ENCODE peak calls at places on chromosomes 12 and 14, in six cellular contexts. K, V, H, M, I and L are unnamed samples.

GRCh38 chr12:22935501-22935900 is 310.5 kb downstream of the ETNK1 start:
- DNase-seq in K (no peak), V (no peak), H (no peak), M (no peak), I (no peak), L (no peak)

GRCh38 chr12:123150273-123150803 is 552 bp downstream of the PITPNM2 start:
- DNase-seq in K (peak), V (peak), H (peak), M (no peak), I (peak), L (no peak)

GRCh38 chr12:52063986-52064649 is 5.7 kb upstream of the ATG101 start:
- DNase-seq in K (peak), V (no peak), H (peak), M (no peak), I (peak), L (peak)

GRCh38 chr12:75932241-75932640 is 99.3 kb downstream of the PHLDA1 start:
- DNase-seq in K (no peak), V (no peak), H (no peak), M (no peak), I (no peak), L (no peak)

GRCh38 chr14:100134591-100134990 is 24.9 kb downstream of the DEGS2 start:
- DNase-seq in K (peak), V (no peak), H (no peak), M (no peak), I (no peak), L (no peak)

GRCh38 chr12:92032965-92033364 is 112.7 kb downstream of the BTG1 start:
- DNase-seq in K (no peak), V (no peak), H (no peak), M (no peak), I (no peak), L (no peak)

GRCh38 chr14:96225745-96226151 is 21.1 kb downstream of the BDKRB2 start:
- DNase-seq in K (no peak), V (no peak), H (no peak), M (no peak), I (peak), L (no peak)

GRCh38 chr12:110222027-110222426 is 59.0 kb upstream of the ATP2A2 start:
- DNase-seq in K (no peak), V (no peak), H (no peak), M (no peak), I (no peak), L (no peak)

GRCh38 chr12:102542816-102543448 is 62.6 kb upstream of the IGF1 start:
- DNase-seq in K (no peak), V (no peak), H (no peak), M (no peak), I (no peak), L (no peak)

GRCh38 chr14:29037428-29037827 is 270.8 kb downstream of the FOXG1 start:
- DNase-seq in K (no peak), V (no peak), H (no peak), M (no peak), I (no peak), L (no peak)

GRCh38 chr12:107014050-107014449 is 27.1 kb upstream of the MTERF2 start:
- DNase-seq in K (peak), V (peak), H (no peak), M (no peak), I (no peak), L (no peak)

GRCh38 chr12:121748571-121749265 is 36.2 kb downstream of the TMEM120B start:
- DNase-seq in K (no peak), V (no peak), H (peak), M (no peak), I (peak), L (peak)

GRCh38 chr12:66035289-66035961 is 95.1 kb downstream of the LLPH start:
- DNase-seq in K (no peak), V (no peak), H (no peak), M (no peak), I (no peak), L (peak)

GRCh38 chr12:124461851-124462623 is 105.4 kb downstream of the NCOR2 start:
- DNase-seq in K (no peak), V (no peak), H (no peak), M (no peak), I (no peak), L (no peak)

GRCh38 chr12:107655281-107656065 is 30.1 kb upstream of the PWP1 start:
- DNase-seq in K (no peak), V (no peak), H (no peak), M (no peak), I (no peak), L (no peak)

GRCh38 chr14:85428926-85429325 is 101.0 kb upstream of the FLRT2 start:
- DNase-seq in K (no peak), V (no peak), H (no peak), M (no peak), I (no peak), L (no peak)

GRCh38 chr12:51174501-51174900 is 1.6 kb upstream of the TFCP2 start:
- DNase-seq in K (no peak), V (no peak), H (no peak), M (no peak), I (no peak), L (no peak)

GRCh38 chr14:66038214-66038977 is 447.8 kb upstream of the CCDC196 start:
- DNase-seq in K (peak), V (no peak), H (peak), M (no peak), I (no peak), L (no peak)
- TF ChIP-seq CTCF in K (no peak), V (no peak), H (no peak), M (no peak), I (no peak), L (no peak)

DNA sequence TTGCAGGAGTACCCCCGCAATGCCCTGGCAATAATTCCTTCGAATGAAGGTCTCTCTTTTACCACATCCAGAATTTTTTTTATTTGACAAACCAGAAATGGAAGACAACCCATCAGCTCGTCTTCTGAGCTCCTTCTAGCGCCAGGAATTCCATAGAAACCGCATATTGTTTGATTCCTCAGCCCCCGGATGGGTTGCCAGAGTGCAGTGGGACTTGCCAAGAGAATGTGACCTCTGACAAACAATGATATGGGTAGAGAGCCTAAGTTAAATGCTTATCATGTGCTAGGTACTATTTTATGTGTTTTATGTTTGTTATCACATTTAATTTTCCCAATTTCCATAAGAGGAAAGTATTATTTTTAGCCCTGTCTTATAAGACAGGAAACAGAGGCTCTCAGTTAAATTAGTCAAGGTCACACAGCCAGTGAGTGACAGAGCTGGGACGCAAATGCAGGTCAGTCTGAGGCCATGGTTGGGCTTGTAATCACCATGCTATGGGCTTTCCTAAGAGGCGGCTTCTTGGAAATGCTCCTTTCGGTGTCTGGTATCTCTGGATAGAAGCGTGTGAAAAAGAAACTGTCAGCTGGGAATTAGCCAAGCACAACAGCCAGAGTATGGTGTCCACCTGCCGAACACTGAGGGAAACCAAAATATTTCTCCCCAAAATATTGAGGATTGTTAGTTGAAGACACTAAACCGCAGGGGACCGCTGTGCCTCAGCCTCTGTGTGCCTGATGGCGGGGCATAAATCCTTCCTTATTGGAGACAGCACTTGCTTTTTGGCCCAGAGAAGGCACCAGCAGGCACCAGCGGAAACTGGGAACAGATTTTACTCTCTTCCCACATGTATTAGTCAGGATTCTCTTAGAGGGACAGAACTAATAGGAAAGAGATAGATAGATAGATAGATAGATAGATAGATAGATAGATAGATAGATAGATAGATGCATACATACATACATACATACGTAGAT is 29.4 kb upstream of the ETFBKMT start:
- DNase-seq in K (peak), V (no peak), H (peak), M (no peak), I (peak), L (peak)
- H3K4me3 ChIP-seq in K (no peak), V (no peak), H (no peak), M (no peak), I (peak), L (no peak)

DNA sequence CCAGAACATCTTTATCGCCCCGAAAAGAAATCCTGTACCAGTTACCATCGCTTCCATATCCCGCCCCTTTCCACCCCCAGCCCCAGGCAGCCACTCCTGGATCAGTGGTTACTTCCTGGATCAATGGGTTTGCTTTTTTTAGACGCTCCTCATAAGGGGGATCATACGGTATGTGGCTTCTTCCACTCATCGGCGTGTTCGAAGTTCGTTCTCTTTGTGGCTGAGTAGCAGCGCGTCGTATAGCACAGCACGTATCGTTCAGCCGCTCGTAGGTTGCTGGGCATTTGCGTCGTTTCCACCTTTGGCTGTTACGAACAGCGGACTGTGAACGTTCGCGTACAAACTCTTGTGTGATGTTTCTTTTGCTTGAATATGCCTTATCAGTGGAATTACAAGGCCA is 1.8 kb downstream of the NOC4L start:
- DNase-seq in K (no peak), V (no peak), H (no peak), M (no peak), I (no peak), L (no peak)
- TF ChIP-seq CTCF in K (no peak), V (no peak), H (no peak), M (no peak), I (no peak), L (no peak)

GRCh38 chr14:55349565-55349964 is 62.1 kb downstream of the ATG14 start:
- DNase-seq in K (no peak), V (peak), H (no peak), M (no peak), I (no peak), L (no peak)

GRCh38 chr14:55348766-55349453 is 62.7 kb downstream of the ATG14 start:
- DNase-seq in K (no peak), V (no peak), H (no peak), M (no peak), I (no peak), L (no peak)

GRCh38 chr14:55350461-55350860 is 61.2 kb downstream of the ATG14 start:
- DNase-seq in K (no peak), V (no peak), H (no peak), M (no peak), I (no peak), L (no peak)

GRCh38 chr14:55352201-55352600 is 59.4 kb downstream of the ATG14 start:
- DNase-seq in K (no peak), V (no peak), H (no peak), M (no peak), I (no peak), L (no peak)

DNA sequence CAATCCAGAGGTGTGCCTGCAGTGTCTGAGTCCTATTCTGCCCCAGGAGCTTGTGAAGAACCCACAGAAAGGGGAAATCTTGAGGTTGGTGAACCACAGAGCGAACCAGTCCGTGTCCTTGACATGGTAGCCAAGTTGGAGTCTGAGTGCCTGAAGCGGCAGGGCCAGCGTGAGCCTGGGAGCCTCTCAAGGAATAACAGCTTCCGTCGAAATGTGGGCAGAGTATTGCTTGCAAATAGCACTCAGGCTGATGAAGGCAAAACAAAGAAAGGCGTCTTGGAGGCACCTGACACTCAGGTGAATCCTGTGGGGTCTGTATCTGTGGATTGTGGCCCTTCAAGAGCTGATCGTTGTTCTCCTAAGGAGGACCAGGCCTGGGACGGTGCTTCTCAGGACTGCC is 60.5 kb downstream of the ATG14 start:
- DNase-seq in K (no peak), V (peak), H (no peak), M (no peak), I (no peak), L (no peak)
- H3K4me3 ChIP-seq in K (no peak), V (no peak), H (no peak), M (no peak), I (no peak), L (no peak)